ENCODE peak calls at places on chromosomes 16 and 17, in six cellular contexts. S is adrenal gland, E is psoas muscle, J is PC-3, Y is aorta, A is cardiac muscle cell. Z is an unnamed sample. For H3K27me3 and H3K4me1, the result is how much of the 10 kb centered on the place peaks cover.

GRCh38 chr17:48048321-48049140 is at the start of gene NFE2L1:
- DNase-seq in S (peak), E (peak), J (peak), Y (peak), A (peak), Z (peak)

GRCh38 chr17:82418001-82418986 is at the start of the genes HEXD and OGFOD3:
- DNase-seq in S (peak), E (peak), J (peak), Y (peak), A (peak), Z (peak)

GRCh38 chr17:77371888-77372443 is 231.2 kb downstream of the SEC14L1 start:
- DNase-seq in S (no peak), E (no peak), J (no peak), Y (peak), A (no peak), Z (no peak)

GRCh38 chr17:34235389-34236028 is 19.6 kb upstream of the CCL2 start:
- DNase-seq in S (peak), E (peak), J (no peak), Y (peak), A (peak), Z (peak)

GRCh38 chr16:88356124-88356726 is 26.5 kb upstream of the ZNF469 start:
- DNase-seq in S (no peak), E (peak), J (no peak), Y (peak), A (no peak), Z (peak)

GRCh38 chr16:60582528-60582927 is 1453.7 kb downstream of the CDH8 start:
- DNase-seq in S (no peak), E (no peak), J (no peak), Y (no peak), A (no peak), Z (no peak)

GRCh38 chr17:68297168-68297567 is 5.9 kb downstream of the ARSG start:
- DNase-seq in S (no peak), E (no peak), J (no peak), Y (no peak), A (no peak), Z (no peak)

GRCh38 chr17:46944931-46945330 is 22.0 kb downstream of the GOSR2 start:
- DNase-seq in S (no peak), E (no peak), J (peak), Y (no peak), A (no peak), Z (no peak)

GRCh38 chr16:48864055-48864454 is 254.1 kb upstream of the N4BP1 start:
- DNase-seq in S (no peak), E (no peak), J (no peak), Y (no peak), A (no peak), Z (no peak)

GRCh38 chr16:67431805-67432476 is 1.0 kb downstream of the HSD11B2 start:
- DNase-seq in S (no peak), E (no peak), J (no peak), Y (no peak), A (no peak), Z (peak)

GRCh38 chr17:29359777-29360176 is 30.4 kb upstream of the TAOK1 start:
- DNase-seq in S (no peak), E (no peak), J (no peak), Y (no peak), A (no peak), Z (no peak)

GRCh38 chr16:19008245-19008644 is 24.5 kb downstream of the TMC7 start:
- DNase-seq in S (no peak), E (no peak), J (peak), Y (no peak), A (no peak), Z (no peak)

GRCh38 chr16:87442581-87442966 is 50.2 kb downstream of the ZCCHC14 start:
- DNase-seq in S (no peak), E (no peak), J (no peak), Y (no peak), A (no peak), Z (no peak)

GRCh38 chr16:67986949-67987348 is 6.7 kb upstream of the DPEP3 start:
- DNase-seq in S (no peak), E (no peak), J (no peak), Y (no peak), A (no peak), Z (no peak)

GRCh38 chr17:47275245-47275984 is 21.8 kb downstream of the ITGB3 start:
- DNase-seq in S (peak), E (peak), J (peak), Y (peak), A (peak), Z (no peak)

GRCh38 chr16:85306793-85307551 is 194.7 kb upstream of the CIBAR2 start:
- DNase-seq in S (no peak), E (no peak), J (no peak), Y (no peak), A (no peak), Z (no peak)

GRCh38 chr17:34252138-34252889 is 2.8 kb upstream of the CCL2 start:
- DNase-seq in S (peak), E (peak), J (no peak), Y (peak), A (peak), Z (peak)

GRCh38 chr16:25148568-25149215 is 37.1 kb downstream of the LCMT1 start:
- DNase-seq in S (no peak), E (no peak), J (no peak), Y (no peak), A (peak), Z (no peak)

GRCh38 chr17:73710095-73710592 is 65.9 kb upstream of the SDK2 start:
- DNase-seq in S (peak), E (peak), J (peak), Y (peak), A (peak), Z (peak)

GRCh38 chr17:55053855-55054254 is 85.3 kb downstream of the STXBP4 start:
- DNase-seq in S (no peak), E (no peak), J (peak), Y (no peak), A (no peak), Z (no peak)

GRCh38 chr17:1916339-1916738 is 86.5 kb downstream of the RPA1 start:
- DNase-seq in S (no peak), E (no peak), J (no peak), Y (peak), A (no peak), Z (no peak)

GRCh38 chr17:73420897-73421296 is 109.1 kb upstream of the CDC42EP4 start:
- DNase-seq in S (no peak), E (no peak), J (peak), Y (no peak), A (no peak), Z (no peak)

GRCh38 chr17:60169921-60170817 is 20.4 kb downstream of the CA4 start:
- DNase-seq in S (no peak), E (peak), J (no peak), Y (no peak), A (no peak), Z (peak)

GRCh38 chr17:77485089-77485833 is 344.5 kb downstream of the SEC14L1 start:
- DNase-seq in S (no peak), E (peak), J (no peak), Y (no peak), A (no peak), Z (no peak)

GRCh38 chr17:82935944-82936767 is 96.3 kb upstream of the ZNF750 start:
- DNase-seq in S (no peak), E (peak), J (no peak), Y (no peak), A (no peak), Z (no peak)

GRCh38 chr17:36936455-36936934 is 780 bp upstream of the LHX1 start:
- DNase-seq in S (no peak), E (no peak), J (no peak), Y (no peak), A (peak), Z (no peak)

GRCh38 chr17:66787914-66788313 is 47.0 kb upstream of the CACNG5 start:
- DNase-seq in S (no peak), E (no peak), J (no peak), Y (no peak), A (no peak), Z (no peak)

GRCh38 chr17:10447035-10447931 is 22.1 kb downstream of the MYH4 start:
- DNase-seq in S (no peak), E (no peak), J (no peak), Y (no peak), A (no peak), Z (peak)

GRCh38 chr16:65991149-65991701 is 375.3 kb upstream of the CDH5 start:
- DNase-seq in S (no peak), E (no peak), J (no peak), Y (no peak), A (peak), Z (no peak)

GRCh38 chr16:70253291-70254094 is 1.8 kb upstream of the EXOSC6 start:
- DNase-seq in S (no peak), E (no peak), J (peak), Y (no peak), A (peak), Z (peak)

GRCh38 chr16:62035115-62036092 is 834 bp downstream of the CDH8 start:
- DNase-seq in S (no peak), E (no peak), J (no peak), Y (no peak), A (peak), Z (no peak)

GRCh38 chr17:40244255-40244654 is 25.2 kb downstream of the WIPF2 start:
- DNase-seq in S (no peak), E (no peak), J (no peak), Y (no peak), A (no peak), Z (no peak)

GRCh38 chr16:81888520-81889394 is 109.7 kb downstream of the PLCG2 start:
- DNase-seq in S (no peak), E (no peak), J (no peak), Y (no peak), A (no peak), Z (peak)

GRCh38 chr17:31524926-31525800 is 133.7 kb downstream of the RAB11FIP4 start:
- DNase-seq in S (peak), E (peak), J (peak), Y (peak), A (peak), Z (peak)

GRCh38 chr17:36443777-36444176 is 42.7 kb upstream of the ZNHIT3 start:
- DNase-seq in S (no peak), E (no peak), J (no peak), Y (no peak), A (no peak), Z (no peak)

GRCh38 chr16:54815177-54815576 is 115.5 kb upstream of the IRX5 start:
- DNase-seq in S (no peak), E (no peak), J (no peak), Y (no peak), A (no peak), Z (no peak)

DNA sequence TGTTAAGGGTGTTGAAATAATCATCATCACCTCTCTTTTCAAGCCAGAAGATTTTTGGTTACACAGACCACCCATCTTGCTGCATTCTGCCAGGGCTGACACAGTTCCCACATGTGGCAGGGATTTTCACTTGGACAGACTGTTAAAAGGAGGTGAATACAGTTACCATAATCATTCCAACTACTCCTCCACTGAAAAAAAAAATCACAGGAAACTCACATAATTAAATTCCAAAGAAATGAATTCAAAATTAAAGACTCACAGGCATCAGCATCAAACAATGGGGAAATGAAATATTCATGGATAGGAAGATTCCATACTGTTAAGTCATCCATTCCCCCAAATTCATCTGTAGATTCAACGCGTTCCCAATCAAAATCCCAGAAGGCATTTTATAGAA is 209.4 kb downstream of the MRTFB start:
- DNase-seq in S (no peak), E (no peak), J (no peak), Y (no peak), A (no peak), Z (no peak)
- H3K27ac ChIP-seq in S (no peak), E (no peak), J (no peak), Y (no peak), A (no peak), Z (no peak)

GRCh38 chr16:1005286-1005685 is 23.7 kb downstream of the SOX8 start:
- DNase-seq in S (no peak), E (no peak), J (no peak), Y (no peak), A (no peak), Z (no peak)
- H3K27me3 ChIP-seq in S (under half), E (under half), J (under half), Y (under half), A (under half), Z (under half)

GRCh38 chr17:17751489-17751995 is 70.3 kb downstream of the RAI1 start:
- DNase-seq in S (no peak), E (no peak), J (no peak), Y (no peak), A (no peak), Z (no peak)
- H3K4me1 ChIP-seq in S (under half), E (under half), J (under half), Y (under half), A (under half), Z (under half)

DNA sequence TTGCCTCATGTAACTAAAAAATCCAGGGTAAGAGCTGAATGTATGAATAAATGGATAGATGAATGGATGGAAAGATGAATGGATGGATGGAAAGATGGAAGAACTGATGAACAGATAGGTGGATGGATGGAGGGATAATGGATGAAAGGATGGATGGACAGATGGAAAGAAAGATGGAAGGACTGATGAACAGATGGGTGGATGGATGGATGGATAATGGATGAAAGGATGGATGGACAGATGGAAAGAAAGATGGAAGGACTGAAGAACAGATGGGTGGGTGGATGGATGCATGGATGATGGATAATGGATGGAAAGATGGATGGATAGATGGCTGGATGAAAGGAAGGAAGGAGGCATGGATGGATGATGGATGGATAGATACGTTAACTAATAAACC is 11.9 kb downstream of the CHD9NB start:
- DNase-seq in S (no peak), E (no peak), J (no peak), Y (no peak), A (no peak), Z (no peak)
- H3K27ac ChIP-seq in S (no peak), E (no peak), J (no peak), Y (no peak), A (no peak), Z (no peak)

GRCh38 chr17:3308603-3309002 is 10.4 kb upstream of the OR3A1 start:
- DNase-seq in S (no peak), E (no peak), J (no peak), Y (no peak), A (no peak), Z (no peak)
- H3K27me3 ChIP-seq in S (under half), E (under half), J (under half), Y (under half), A (under half), Z (under half)

GRCh38 chr17:27535975-27536374 is 79.7 kb downstream of the KSR1 start:
- DNase-seq in S (no peak), E (no peak), J (no peak), Y (no peak), A (no peak), Z (no peak)
- H3K4me1 ChIP-seq in S (under half), E (under half), J (under half), Y (under half), A (under half), Z (under half)

GRCh38 chr16:3578610-3579551 is 1.7 kb upstream of the NLRC3 start:
- DNase-seq in S (no peak), E (no peak), J (no peak), Y (no peak), A (no peak), Z (peak)
- H3K27ac ChIP-seq in S (no peak), E (no peak), J (no peak), Y (no peak), A (no peak), Z (peak)

Z was measured in small intestine.